ENCODE peak calls at places on chromosomes 1 and 21, in five cellular contexts. W, Z, X, T and O are unnamed samples.

GRCh38 chr1:231162970-231163830 is 1.3 kb downstream of the TRIM67 start:
- DNase-seq in W (no peak), Z (no peak), T (no peak), X (no peak), O (peak; percentile 14)

GRCh38 chr1:236108027-236108648 is 34.2 kb upstream of the GPR137B start:
- DNase-seq in T (peak; percentile 25), X (no peak), Z (no peak), W (no peak), O (peak; percentile 30)

GRCh38 chr1:4561213-4561612 is 93.2 kb upstream of the AJAP1 start:
- DNase-seq in X (no peak), Z (no peak), T (no peak), W (no peak), O (no peak)

GRCh38 chr1:67767103-67767502 is 66.2 kb downstream of the GNG12 start:
- DNase-seq in W (no peak), X (no peak), Z (no peak), T (no peak), O (no peak)

GRCh38 chr21:29343517-29343916 is 44.8 kb downstream of the BACH1 start:
- DNase-seq in T (peak; percentile 74), Z (peak; percentile 72), X (no peak), W (no peak), O (peak; percentile 80)

GRCh38 chr1:201696217-201696761 is 132.7 kb upstream of the IPO9 start:
- DNase-seq in W (no peak), X (peak; percentile 93), Z (peak; percentile 91), T (peak; percentile 97), O (peak; percentile 97)

GRCh38 chr1:46469846-46470245 is 19.8 kb upstream of the DMBX1 start:
- DNase-seq in T (no peak), Z (no peak), W (no peak), X (no peak), O (no peak)

GRCh38 chr1:197614916-197615692 is 160.2 kb downstream of the DENND1B start:
- DNase-seq in Z (peak; percentile 46), X (no peak), T (peak; percentile 52), W (no peak), O (peak; percentile 71)

GRCh38 chr1:236261898-236262297 is 19.9 kb downstream of the ERO1B start:
- DNase-seq in Z (no peak), W (no peak), T (no peak), X (no peak), O (no peak)